ENCODE peak calls at places on chromosomes 16 and 17, in ten cellular contexts. One of them, this sample, is unnamed.

GRCh38 chr16:77276686-77277085 is 77.5 kb downstream of the SYCE1L start:
- DNase-seq in EL: no peak
- DNase-seq in Peyer's patch: no peak
- DNase-seq in T-helper 1 cell: no peak
- DNase-seq in activated T-cell treated with anti-CD3 and anti-CD28 coated beads for 24 hours: no peak
- DNase-seq in K562: no peak
- DNase-seq in BJ: no peak
- DNase-seq in cortex of kidney: no peak
- DNase-seq in posterior vena cava: no peak
- DNase-seq in activated CD8-positive, alpha-beta memory T cell treated with anti-CD3 and anti-CD28 coated beads for 4 hours: no peak
- DNase-seq in this sample: no peak

GRCh38 chr16:50166511-50167500 is 13.7 kb downstream of the TENT4B start:
- DNase-seq in T-helper 1 cell: no peak
- DNase-seq in BJ: peak; percentile 19
- DNase-seq in cortex of kidney: no peak
- DNase-seq in Peyer's patch: no peak
- DNase-seq in K562: no peak
- DNase-seq in EL: peak; percentile 55
- DNase-seq in posterior vena cava: no peak
- DNase-seq in activated CD8-positive, alpha-beta memory T cell treated with anti-CD3 and anti-CD28 coated beads for 4 hours: no peak
- DNase-seq in activated T-cell treated with anti-CD3 and anti-CD28 coated beads for 24 hours: no peak
- DNase-seq in this sample: no peak

GRCh38 chr17:73340093-73340596 is 28.3 kb upstream of the CDC42EP4 start:
- DNase-seq in T-helper 1 cell: no peak
- DNase-seq in EL: peak; percentile 96
- DNase-seq in activated CD8-positive, alpha-beta memory T cell treated with anti-CD3 and anti-CD28 coated beads for 4 hours: no peak
- DNase-seq in cortex of kidney: no peak
- DNase-seq in K562: no peak
- DNase-seq in Peyer's patch: no peak
- DNase-seq in BJ: peak; percentile 79
- DNase-seq in activated T-cell treated with anti-CD3 and anti-CD28 coated beads for 24 hours: no peak
- DNase-seq in posterior vena cava: peak; percentile 86
- DNase-seq in this sample: peak; percentile 59

GRCh38 chr16:67860589-67861398 is 12.1 kb upstream of the EDC4 start:
- DNase-seq in BJ: no peak
- DNase-seq in T-helper 1 cell: no peak
- DNase-seq in activated CD8-positive, alpha-beta memory T cell treated with anti-CD3 and anti-CD28 coated beads for 4 hours: no peak
- DNase-seq in EL: peak; percentile 55
- DNase-seq in K562: no peak
- DNase-seq in Peyer's patch: no peak
- DNase-seq in posterior vena cava: no peak
- DNase-seq in cortex of kidney: no peak
- DNase-seq in activated T-cell treated with anti-CD3 and anti-CD28 coated beads for 24 hours: no peak
- DNase-seq in this sample: no peak

GRCh38 chr17:13311301-13311700 is 290.4 kb downstream of the HS3ST3A1 start:
- DNase-seq in cortex of kidney: no peak
- DNase-seq in BJ: peak; percentile 42
- DNase-seq in posterior vena cava: no peak
- DNase-seq in Peyer's patch: no peak
- DNase-seq in K562: no peak
- DNase-seq in activated CD8-positive, alpha-beta memory T cell treated with anti-CD3 and anti-CD28 coated beads for 4 hours: no peak
- DNase-seq in T-helper 1 cell: no peak
- DNase-seq in activated T-cell treated with anti-CD3 and anti-CD28 coated beads for 24 hours: no peak
- DNase-seq in EL: peak; percentile 85
- DNase-seq in this sample: no peak

GRCh38 chr17:37718383-37719048 is 26.3 kb downstream of the HNF1B start:
- DNase-seq in activated CD8-positive, alpha-beta memory T cell treated with anti-CD3 and anti-CD28 coated beads for 4 hours: no peak
- DNase-seq in BJ: no peak
- DNase-seq in T-helper 1 cell: no peak
- DNase-seq in K562: no peak
- DNase-seq in posterior vena cava: no peak
- DNase-seq in cortex of kidney: no peak
- DNase-seq in Peyer's patch: no peak
- DNase-seq in activated T-cell treated with anti-CD3 and anti-CD28 coated beads for 24 hours: no peak
- DNase-seq in EL: no peak
- DNase-seq in this sample: no peak

GRCh38 chr16:84443166-84443802 is 61.2 kb downstream of the MEAK7 start:
- DNase-seq in activated T-cell treated with anti-CD3 and anti-CD28 coated beads for 24 hours: no peak
- DNase-seq in cortex of kidney: no peak
- DNase-seq in K562: no peak
- DNase-seq in BJ: no peak
- DNase-seq in Peyer's patch: peak; percentile 77
- DNase-seq in T-helper 1 cell: no peak
- DNase-seq in EL: no peak
- DNase-seq in activated CD8-positive, alpha-beta memory T cell treated with anti-CD3 and anti-CD28 coated beads for 4 hours: no peak
- DNase-seq in posterior vena cava: no peak
- DNase-seq in this sample: no peak

GRCh38 chr16:81140930-81141780 is 45.0 kb upstream of the GCSH start:
- DNase-seq in activated T-cell treated with anti-CD3 and anti-CD28 coated beads for 24 hours: no peak
- DNase-seq in posterior vena cava: no peak
- DNase-seq in T-helper 1 cell: no peak
- DNase-seq in Peyer's patch: no peak
- DNase-seq in cortex of kidney: no peak
- DNase-seq in activated CD8-positive, alpha-beta memory T cell treated with anti-CD3 and anti-CD28 coated beads for 4 hours: no peak
- DNase-seq in K562: peak; percentile 64
- DNase-seq in BJ: no peak
- DNase-seq in EL: no peak
- DNase-seq in this sample: no peak

GRCh38 chr17:75404223-75404738 is 1.2 kb downstream of the GRB2 start:
- DNase-seq in activated T-cell treated with anti-CD3 and anti-CD28 coated beads for 24 hours: peak; percentile 39
- DNase-seq in activated CD8-positive, alpha-beta memory T cell treated with anti-CD3 and anti-CD28 coated beads for 4 hours: no peak
- DNase-seq in BJ: no peak
- DNase-seq in K562: peak; percentile 40
- DNase-seq in cortex of kidney: no peak
- DNase-seq in T-helper 1 cell: no peak
- DNase-seq in EL: peak; percentile 84
- DNase-seq in Peyer's patch: peak; percentile 69
- DNase-seq in posterior vena cava: no peak
- DNase-seq in this sample: no peak

GRCh38 chr17:17766351-17767095 is 70.3 kb downstream of the SREBF1 start:
- DNase-seq in posterior vena cava: no peak
- DNase-seq in K562: no peak
- DNase-seq in EL: no peak
- DNase-seq in Peyer's patch: no peak
- DNase-seq in activated CD8-positive, alpha-beta memory T cell treated with anti-CD3 and anti-CD28 coated beads for 4 hours: no peak
- DNase-seq in BJ: no peak
- DNase-seq in activated T-cell treated with anti-CD3 and anti-CD28 coated beads for 24 hours: no peak
- DNase-seq in T-helper 1 cell: no peak
- DNase-seq in cortex of kidney: no peak
- DNase-seq in this sample: no peak

GRCh38 chr16:84874553-84874952 is 54.8 kb downstream of the CRISPLD2 start:
- DNase-seq in posterior vena cava: no peak
- DNase-seq in cortex of kidney: no peak
- DNase-seq in K562: no peak
- DNase-seq in EL: peak; percentile 43
- DNase-seq in activated CD8-positive, alpha-beta memory T cell treated with anti-CD3 and anti-CD28 coated beads for 4 hours: no peak
- DNase-seq in Peyer's patch: no peak
- DNase-seq in BJ: no peak
- DNase-seq in activated T-cell treated with anti-CD3 and anti-CD28 coated beads for 24 hours: no peak
- DNase-seq in T-helper 1 cell: no peak
- DNase-seq in this sample: no peak

GRCh38 chr16:11160676-11161115 is 95.3 kb downstream of the SOCS1 start:
- DNase-seq in K562: peak; percentile 31
- DNase-seq in Peyer's patch: no peak
- DNase-seq in EL: no peak
- DNase-seq in cortex of kidney: no peak
- DNase-seq in activated CD8-positive, alpha-beta memory T cell treated with anti-CD3 and anti-CD28 coated beads for 4 hours: no peak
- DNase-seq in T-helper 1 cell: no peak
- DNase-seq in activated T-cell treated with anti-CD3 and anti-CD28 coated beads for 24 hours: no peak
- DNase-seq in posterior vena cava: no peak
- DNase-seq in BJ: no peak
- DNase-seq in this sample: no peak

GRCh38 chr17:63853260-63853659 is 10.8 kb upstream of the SMARCD2 start:
- DNase-seq in Peyer's patch: no peak
- DNase-seq in posterior vena cava: peak; percentile 5
- DNase-seq in activated CD8-positive, alpha-beta memory T cell treated with anti-CD3 and anti-CD28 coated beads for 4 hours: no peak
- DNase-seq in cortex of kidney: no peak
- DNase-seq in T-helper 1 cell: no peak
- DNase-seq in activated T-cell treated with anti-CD3 and anti-CD28 coated beads for 24 hours: no peak
- DNase-seq in EL: no peak
- DNase-seq in K562: no peak
- DNase-seq in BJ: no peak
- DNase-seq in this sample: no peak

GRCh38 chr17:21419299-21420239 is 43.4 kb downstream of the KCNJ12 start:
- DNase-seq in Peyer's patch: peak; percentile 40
- DNase-seq in activated CD8-positive, alpha-beta memory T cell treated with anti-CD3 and anti-CD28 coated beads for 4 hours: peak; percentile 5
- DNase-seq in T-helper 1 cell: no peak
- DNase-seq in K562: no peak
- DNase-seq in cortex of kidney: no peak
- DNase-seq in EL: no peak
- DNase-seq in BJ: no peak
- DNase-seq in posterior vena cava: peak; percentile 80
- DNase-seq in activated T-cell treated with anti-CD3 and anti-CD28 coated beads for 24 hours: peak; percentile 20
- DNase-seq in this sample: no peak

GRCh38 chr16:28069921-28070794 is 6.6 kb upstream of the GSG1L start:
- DNase-seq in Peyer's patch: no peak
- DNase-seq in activated T-cell treated with anti-CD3 and anti-CD28 coated beads for 24 hours: no peak
- DNase-seq in posterior vena cava: no peak
- DNase-seq in K562: no peak
- DNase-seq in cortex of kidney: no peak
- DNase-seq in BJ: no peak
- DNase-seq in T-helper 1 cell: no peak
- DNase-seq in activated CD8-positive, alpha-beta memory T cell treated with anti-CD3 and anti-CD28 coated beads for 4 hours: no peak
- DNase-seq in EL: no peak
- DNase-seq in this sample: no peak

GRCh38 chr16:12704492-12705111 is 99.1 kb downstream of the CPPED1 start:
- DNase-seq in posterior vena cava: no peak
- DNase-seq in activated T-cell treated with anti-CD3 and anti-CD28 coated beads for 24 hours: no peak
- DNase-seq in T-helper 1 cell: no peak
- DNase-seq in K562: no peak
- DNase-seq in EL: no peak
- DNase-seq in activated CD8-positive, alpha-beta memory T cell treated with anti-CD3 and anti-CD28 coated beads for 4 hours: no peak
- DNase-seq in BJ: no peak
- DNase-seq in cortex of kidney: no peak
- DNase-seq in Peyer's patch: no peak
- DNase-seq in this sample: no peak

GRCh38 chr17:68456529-68457167 is 648 bp downstream of the WIPI1 start:
- DNase-seq in BJ: peak; percentile 43
- DNase-seq in activated CD8-positive, alpha-beta memory T cell treated with anti-CD3 and anti-CD28 coated beads for 4 hours: no peak
- DNase-seq in Peyer's patch: peak; percentile 79
- DNase-seq in K562: no peak
- DNase-seq in T-helper 1 cell: no peak
- DNase-seq in cortex of kidney: no peak
- DNase-seq in activated T-cell treated with anti-CD3 and anti-CD28 coated beads for 24 hours: no peak
- DNase-seq in EL: peak; percentile 88
- DNase-seq in posterior vena cava: peak; percentile 95
- DNase-seq in this sample: peak; percentile 77

GRCh38 chr16:85370881-85371651 is 242.1 kb upstream of the GSE1 start:
- DNase-seq in BJ: no peak
- DNase-seq in EL: no peak
- DNase-seq in cortex of kidney: no peak
- DNase-seq in T-helper 1 cell: no peak
- DNase-seq in activated T-cell treated with anti-CD3 and anti-CD28 coated beads for 24 hours: no peak
- DNase-seq in posterior vena cava: peak; percentile 91
- DNase-seq in activated CD8-positive, alpha-beta memory T cell treated with anti-CD3 and anti-CD28 coated beads for 4 hours: no peak
- DNase-seq in K562: peak; percentile 69
- DNase-seq in Peyer's patch: peak; percentile 87
- DNase-seq in this sample: no peak

GRCh38 chr17:80545499-80545826 is 825 bp downstream of the RPTOR start:
- DNase-seq in K562: peak; percentile 68
- DNase-seq in BJ: no peak
- DNase-seq in cortex of kidney: no peak
- DNase-seq in activated T-cell treated with anti-CD3 and anti-CD28 coated beads for 24 hours: no peak
- DNase-seq in EL: peak; percentile 20
- DNase-seq in T-helper 1 cell: no peak
- DNase-seq in Peyer's patch: no peak
- DNase-seq in posterior vena cava: no peak
- DNase-seq in activated CD8-positive, alpha-beta memory T cell treated with anti-CD3 and anti-CD28 coated beads for 4 hours: no peak
- DNase-seq in this sample: no peak

GRCh38 chr17:72205801-72206200 is 85.0 kb downstream of the SOX9 start:
- DNase-seq in activated T-cell treated with anti-CD3 and anti-CD28 coated beads for 24 hours: no peak
- DNase-seq in K562: no peak
- DNase-seq in EL: no peak
- DNase-seq in BJ: no peak
- DNase-seq in activated CD8-positive, alpha-beta memory T cell treated with anti-CD3 and anti-CD28 coated beads for 4 hours: no peak
- DNase-seq in cortex of kidney: no peak
- DNase-seq in posterior vena cava: no peak
- DNase-seq in Peyer's patch: no peak
- DNase-seq in T-helper 1 cell: no peak
- DNase-seq in this sample: no peak

GRCh38 chr17:30064738-30065137 is 51.9 kb upstream of the NSRP1 start:
- DNase-seq in activated T-cell treated with anti-CD3 and anti-CD28 coated beads for 24 hours: no peak
- DNase-seq in K562: no peak
- DNase-seq in BJ: no peak
- DNase-seq in Peyer's patch: no peak
- DNase-seq in cortex of kidney: no peak
- DNase-seq in EL: no peak
- DNase-seq in activated CD8-positive, alpha-beta memory T cell treated with anti-CD3 and anti-CD28 coated beads for 4 hours: no peak
- DNase-seq in posterior vena cava: no peak
- DNase-seq in T-helper 1 cell: no peak
- DNase-seq in this sample: no peak

GRCh38 chr17:40153603-40154238 is 13.4 kb downstream of the CASC3 start:
- DNase-seq in activated CD8-positive, alpha-beta memory T cell treated with anti-CD3 and anti-CD28 coated beads for 4 hours: no peak
- DNase-seq in cortex of kidney: no peak
- DNase-seq in K562: no peak
- DNase-seq in EL: no peak
- DNase-seq in BJ: no peak
- DNase-seq in Peyer's patch: no peak
- DNase-seq in activated T-cell treated with anti-CD3 and anti-CD28 coated beads for 24 hours: no peak
- DNase-seq in T-helper 1 cell: no peak
- DNase-seq in posterior vena cava: no peak
- DNase-seq in this sample: no peak

GRCh38 chr16:70484867-70485266 is 30.5 kb downstream of the FCSK start:
- DNase-seq in cortex of kidney: no peak
- DNase-seq in BJ: no peak
- DNase-seq in activated T-cell treated with anti-CD3 and anti-CD28 coated beads for 24 hours: no peak
- DNase-seq in Peyer's patch: no peak
- DNase-seq in EL: no peak
- DNase-seq in T-helper 1 cell: no peak
- DNase-seq in activated CD8-positive, alpha-beta memory T cell treated with anti-CD3 and anti-CD28 coated beads for 4 hours: no peak
- DNase-seq in posterior vena cava: no peak
- DNase-seq in K562: no peak
- DNase-seq in this sample: no peak

GRCh38 chr16:84753412-84754325 is 53.9 kb downstream of the USP10 start:
- DNase-seq in posterior vena cava: no peak
- DNase-seq in activated T-cell treated with anti-CD3 and anti-CD28 coated beads for 24 hours: no peak
- DNase-seq in T-helper 1 cell: no peak
- DNase-seq in EL: no peak
- DNase-seq in Peyer's patch: no peak
- DNase-seq in BJ: no peak
- DNase-seq in activated CD8-positive, alpha-beta memory T cell treated with anti-CD3 and anti-CD28 coated beads for 4 hours: no peak
- DNase-seq in cortex of kidney: no peak
- DNase-seq in K562: no peak
- DNase-seq in this sample: no peak

GRCh38 chr17:73091770-73092517 is 544 bp downstream of the SLC39A11 start:
- DNase-seq in BJ: no peak
- DNase-seq in activated T-cell treated with anti-CD3 and anti-CD28 coated beads for 24 hours: no peak
- DNase-seq in EL: peak; percentile 57
- DNase-seq in activated CD8-positive, alpha-beta memory T cell treated with anti-CD3 and anti-CD28 coated beads for 4 hours: no peak
- DNase-seq in posterior vena cava: no peak
- DNase-seq in cortex of kidney: no peak
- DNase-seq in Peyer's patch: peak; percentile 67
- DNase-seq in T-helper 1 cell: no peak
- DNase-seq in K562: peak; percentile 64
- DNase-seq in this sample: no peak

GRCh38 chr17:63623786-63624185 is 1.6 kb downstream of the MAP3K3 start:
- DNase-seq in activated CD8-positive, alpha-beta memory T cell treated with anti-CD3 and anti-CD28 coated beads for 4 hours: no peak
- DNase-seq in BJ: no peak
- DNase-seq in EL: no peak
- DNase-seq in K562: no peak
- DNase-seq in Peyer's patch: no peak
- DNase-seq in activated T-cell treated with anti-CD3 and anti-CD28 coated beads for 24 hours: no peak
- DNase-seq in posterior vena cava: no peak
- DNase-seq in T-helper 1 cell: no peak
- DNase-seq in cortex of kidney: no peak
- DNase-seq in this sample: no peak

GRCh38 chr16:13552062-13552959 is 367.6 kb upstream of the ERCC4 start:
- DNase-seq in activated CD8-positive, alpha-beta memory T cell treated with anti-CD3 and anti-CD28 coated beads for 4 hours: no peak
- DNase-seq in EL: no peak
- DNase-seq in posterior vena cava: no peak
- DNase-seq in activated T-cell treated with anti-CD3 and anti-CD28 coated beads for 24 hours: no peak
- DNase-seq in K562: no peak
- DNase-seq in BJ: no peak
- DNase-seq in T-helper 1 cell: no peak
- DNase-seq in cortex of kidney: no peak
- DNase-seq in Peyer's patch: no peak
- DNase-seq in this sample: no peak

GRCh38 chr17:53736516-53737274 is 86.0 kb upstream of the KIF2B start:
- DNase-seq in T-helper 1 cell: no peak
- DNase-seq in activated CD8-positive, alpha-beta memory T cell treated with anti-CD3 and anti-CD28 coated beads for 4 hours: no peak
- DNase-seq in Peyer's patch: no peak
- DNase-seq in BJ: no peak
- DNase-seq in activated T-cell treated with anti-CD3 and anti-CD28 coated beads for 24 hours: no peak
- DNase-seq in posterior vena cava: no peak
- DNase-seq in EL: no peak
- DNase-seq in cortex of kidney: no peak
- DNase-seq in K562: no peak
- DNase-seq in this sample: no peak

This sample was measured in AG04450.